ENCODE peak calls at places on chromosomes 11 and 22, in nine cellular contexts. R, T, F, O, J, M, A, W and N are unnamed samples.

GRCh38 chr22:45200862-45201511 is 37.3 kb downstream of the NUP50 start:
- DNase-seq in R (no peak), T (no peak), F (no peak), O (no peak), J (no peak), M (no peak), A (no peak), W (no peak), N (no peak)

GRCh38 chr11:82718307-82718706 is 15.4 kb downstream of the FAM181B start:
- DNase-seq in R (peak), T (no peak), F (peak), O (peak), J (no peak), M (no peak), A (no peak), W (no peak), N (no peak)

GRCh38 chr11:10930961-10931760 is 73.3 kb upstream of the ZBED5 start:
- DNase-seq in R (peak), T (peak), F (peak), O (peak), J (peak), M (peak), A (peak), W (peak), N (peak)

GRCh38 chr11:31443802-31444201 is 65.6 kb downstream of the IMMP1L start:
- DNase-seq in R (no peak), T (no peak), F (no peak), O (no peak), J (no peak), M (no peak), A (no peak), W (no peak), N (no peak)

GRCh38 chr11:970319-970871 is 44.7 kb downstream of the AP2A2 start:
- DNase-seq in R (no peak), T (no peak), F (no peak), O (no peak), J (no peak), M (no peak), A (no peak), W (no peak), N (no peak)

GRCh38 chr22:50190182-50190951 is 4.7 kb downstream of the TRABD start:
- DNase-seq in R (peak), T (peak), F (no peak), O (peak), J (peak), M (peak), A (peak), W (peak), N (peak)

GRCh38 chr11:96448225-96448624 is 58.4 kb downstream of the JRKL start:
- DNase-seq in R (no peak), T (no peak), F (no peak), O (no peak), J (no peak), M (no peak), A (no peak), W (no peak), N (no peak)

GRCh38 chr11:123798513-123799252 is 7.5 kb downstream of the OR6M1 start:
- DNase-seq in R (no peak), T (no peak), F (no peak), O (no peak), J (no peak), M (no peak), A (no peak), W (no peak), N (no peak)

GRCh38 chr11:1162498-1163311 is 5.0 kb downstream of the MUC5AC start:
- DNase-seq in R (no peak), T (no peak), F (no peak), O (no peak), J (no peak), M (no peak), A (peak), W (peak), N (peak)

GRCh38 chr11:57396744-57397143 is 6.3 kb upstream of the PRG2 start:
- DNase-seq in R (no peak), T (no peak), F (no peak), O (no peak), J (no peak), M (no peak), A (no peak), W (no peak), N (no peak)

GRCh38 chr22:50683086-50683993 is 10.7 kb downstream of the SHANK3 start:
- DNase-seq in R (no peak), T (no peak), F (no peak), O (no peak), J (no peak), M (peak), A (no peak), W (no peak), N (no peak)

GRCh38 chr11:73384871-73385692 is 8.9 kb downstream of the RELT start:
- DNase-seq in R (peak), T (no peak), F (no peak), O (peak), J (no peak), M (peak), A (no peak), W (no peak), N (no peak)

GRCh38 chr11:100841711-100842407 is 154.8 kb downstream of the ARHGAP42 start:
- DNase-seq in R (no peak), T (no peak), F (no peak), O (no peak), J (no peak), M (no peak), A (no peak), W (no peak), N (no peak)

GRCh38 chr22:27835446-27835845 is 33.9 kb upstream of the MN1 start:
- DNase-seq in R (no peak), T (no peak), F (no peak), O (no peak), J (no peak), M (no peak), A (peak), W (no peak), N (no peak)

GRCh38 chr11:130782361-130783221 is 133.7 kb downstream of the SNX19 start:
- DNase-seq in R (peak), T (no peak), F (peak), O (no peak), J (no peak), M (no peak), A (no peak), W (no peak), N (no peak)

GRCh38 chr11:80718611-80719291 is 1277.9 kb upstream of the TENM4 start:
- DNase-seq in R (no peak), T (no peak), F (no peak), O (no peak), J (no peak), M (no peak), A (no peak), W (no peak), N (no peak)

GRCh38 chr11:18105802-18106574 is at the start of gene SAAL1:
- DNase-seq in R (peak), T (peak), F (peak), O (peak), J (peak), M (peak), A (peak), W (peak), N (peak)

GRCh38 chr11:123473941-123474668 is 44.0 kb downstream of the GRAMD1B start:
- DNase-seq in R (peak), T (no peak), F (no peak), O (no peak), J (no peak), M (no peak), A (no peak), W (no peak), N (no peak)

GRCh38 chr22:46967445-46968358 is 205.3 kb downstream of the TBC1D22A start:
- DNase-seq in R (no peak), T (no peak), F (no peak), O (no peak), J (no peak), M (no peak), A (no peak), W (no peak), N (no peak)

GRCh38 chr22:33898121-33898520 is 22.2 kb downstream of the LARGE1 start:
- DNase-seq in R (no peak), T (no peak), F (no peak), O (no peak), J (no peak), M (no peak), A (no peak), W (no peak), N (no peak)

GRCh38 chr11:70251583-70252285 is 18.8 kb upstream of the PPFIA1 start:
- DNase-seq in R (no peak), T (no peak), F (no peak), O (no peak), J (no peak), M (no peak), A (no peak), W (no peak), N (no peak)

GRCh38 chr11:100932474-100933100 is 197.0 kb downstream of the PGR start:
- DNase-seq in R (peak), T (no peak), F (no peak), O (no peak), J (no peak), M (no peak), A (no peak), W (no peak), N (no peak)

GRCh38 chr22:26629988-26630761 is 8.4 kb downstream of the CRYBA4 start:
- DNase-seq in R (no peak), T (no peak), F (no peak), O (no peak), J (no peak), M (no peak), A (no peak), W (no peak), N (no peak)

GRCh38 chr11:26741036-26741435 is 19.2 kb upstream of the SLC5A12 start:
- DNase-seq in R (no peak), T (no peak), F (no peak), O (no peak), J (no peak), M (no peak), A (no peak), W (no peak), N (no peak)

GRCh38 chr11:95684170-95684569 is 105.4 kb downstream of the FAM76B start:
- DNase-seq in R (no peak), T (no peak), F (no peak), O (no peak), J (no peak), M (no peak), A (no peak), W (no peak), N (no peak)

GRCh38 chr11:76638267-76639197 is 32.0 kb downstream of the LRRC32 start:
- DNase-seq in R (no peak), T (no peak), F (no peak), O (no peak), J (peak), M (peak), A (no peak), W (no peak), N (no peak)

GRCh38 chr11:32312206-32312817 is 123.0 kb downstream of the WT1 start:
- DNase-seq in R (peak), T (no peak), F (no peak), O (no peak), J (no peak), M (no peak), A (no peak), W (no peak), N (no peak)

GRCh38 chr11:78465169-78465942 is 47.7 kb upstream of the GAB2 start:
- DNase-seq in R (no peak), T (no peak), F (no peak), O (no peak), J (no peak), M (peak), A (no peak), W (no peak), N (no peak)

GRCh38 chr11:73308003-73308962 is at the start of gene ARHGEF17:
- DNase-seq in R (peak), T (peak), F (peak), O (peak), J (peak), M (no peak), A (no peak), W (peak), N (peak)

GRCh38 chr11:69114811-69115523 is 40.8 kb upstream of the SMIM38 start:
- DNase-seq in R (no peak), T (peak), F (no peak), O (no peak), J (no peak), M (no peak), A (no peak), W (no peak), N (no peak)

GRCh38 chr11:123197711-123198110 is 2.7 kb upstream of the CLMP start:
- DNase-seq in R (no peak), T (no peak), F (no peak), O (no peak), J (no peak), M (no peak), A (no peak), W (no peak), N (no peak)

GRCh38 chr11:4092031-4092430 is 2.6 kb upstream of the RRM1 start:
- DNase-seq in R (no peak), T (no peak), F (no peak), O (no peak), J (no peak), M (no peak), A (no peak), W (no peak), N (no peak)

GRCh38 chr11:119615003-119615878 is 113.8 kb downstream of the NECTIN1 start:
- DNase-seq in R (peak), T (peak), F (peak), O (peak), J (no peak), M (no peak), A (no peak), W (no peak), N (no peak)

DNA sequence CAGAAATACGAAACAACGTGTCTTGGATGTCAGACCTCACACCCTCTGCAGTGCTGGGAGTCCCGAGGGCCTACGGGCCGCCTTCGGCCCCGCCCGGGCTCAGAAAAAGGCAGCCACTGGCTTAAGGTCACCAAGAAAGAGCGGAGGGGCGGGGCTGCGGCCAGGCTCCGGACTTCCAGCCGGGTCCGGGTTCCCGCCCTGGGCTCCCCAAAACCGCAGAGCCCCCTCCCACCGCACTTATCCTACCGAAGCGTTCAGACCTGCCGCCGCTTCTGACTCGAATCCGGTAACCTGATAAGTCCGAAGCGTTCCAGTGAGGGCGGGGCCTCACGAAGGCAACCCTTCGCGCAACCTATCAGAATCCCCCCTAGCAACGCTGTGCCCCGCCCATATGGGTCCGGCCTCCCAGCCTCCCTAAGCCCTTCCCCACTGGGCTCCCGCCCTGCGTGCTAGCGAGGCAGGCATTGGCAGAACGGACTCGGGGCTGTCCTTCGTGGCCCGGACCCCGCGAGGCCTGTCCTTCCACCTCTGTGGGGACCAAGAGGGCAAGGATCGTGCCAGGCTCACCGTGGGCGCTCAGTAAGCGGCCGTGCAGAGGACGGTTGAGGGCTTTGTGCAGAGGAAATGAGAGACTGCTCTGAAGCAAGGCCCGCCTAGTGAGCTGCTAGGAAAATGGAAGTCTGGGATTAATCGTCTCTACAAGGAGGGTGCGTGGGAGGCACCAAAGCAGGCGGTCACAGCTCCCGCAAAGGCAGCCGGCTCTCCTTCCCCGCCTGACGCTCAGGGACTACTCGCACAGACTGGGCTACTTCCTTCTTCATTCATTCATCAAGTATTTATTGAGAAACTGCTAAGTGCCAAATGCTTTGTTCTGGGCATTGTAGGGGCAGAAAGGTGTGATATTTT is at the start of gene NAGA:
- DNase-seq in R (peak), T (peak), F (peak), O (peak), J (peak), M (peak), A (peak), W (peak), N (peak)
- TF ChIP-seq POLR2A in R (peak), T (peak), F (peak), O (peak), J (peak), M (peak), A (peak), W (no peak), N (peak)

GRCh38 chr11:126467046-126467370 is 111.5 kb downstream of the ST3GAL4 start:
- DNase-seq in R (no peak), T (no peak), F (no peak), O (no peak), J (no peak), M (no peak), A (no peak), W (no peak), N (no peak)
- H3K27ac ChIP-seq in R (no peak), T (no peak), F (no peak), O (no peak), J (no peak), M (no peak), A (no peak), W (no peak), N (no peak)

GRCh38 chr11:67303132-67303988 is at the start of gene SSH3:
- DNase-seq in R (peak), T (peak), F (peak), O (peak), J (peak), M (peak), A (peak), W (peak), N (peak)
- TF ChIP-seq POLR2A in R (peak), T (peak), F (no peak), O (peak), J (peak), M (peak), A (no peak), W (peak), N (peak)

GRCh38 chr11:2268911-2269600 is 1.3 kb downstream of the ASCL2 start:
- DNase-seq in R (no peak), T (peak), F (peak), O (peak), J (no peak), M (peak), A (no peak), W (peak), N (peak)
- H3K27ac ChIP-seq in R (no peak), T (peak), F (no peak), O (no peak), J (no peak), M (peak), A (peak), W (peak), N (peak)

GRCh38 chr11:64233913-64234839 is at the start of gene VEGFB:
- DNase-seq in R (peak), T (peak), F (peak), O (peak), J (peak), M (peak), A (peak), W (no peak), N (peak)
- TF ChIP-seq POLR2A in R (no peak), T (peak), F (peak), O (peak), J (peak), M (peak), A (no peak), W (peak), N (peak)

GRCh38 chr11:35144811-35145210 is 5.8 kb downstream of the CD44 start:
- DNase-seq in R (no peak), T (no peak), F (no peak), O (no peak), J (no peak), M (no peak), A (no peak), W (no peak), N (no peak)

GRCh38 chr11:35147273-35147672 is 8.3 kb downstream of the CD44 start:
- DNase-seq in R (no peak), T (no peak), F (no peak), O (no peak), J (no peak), M (no peak), A (no peak), W (no peak), N (no peak)

GRCh38 chr11:35146711-35147110 is 7.7 kb downstream of the CD44 start:
- DNase-seq in R (no peak), T (no peak), F (no peak), O (no peak), J (no peak), M (no peak), A (no peak), W (no peak), N (no peak)

GRCh38 chr11:35145249-35145648 is 6.3 kb downstream of the CD44 start:
- DNase-seq in R (no peak), T (no peak), F (no peak), O (no peak), J (no peak), M (peak), A (peak), W (no peak), N (no peak)

DNA sequence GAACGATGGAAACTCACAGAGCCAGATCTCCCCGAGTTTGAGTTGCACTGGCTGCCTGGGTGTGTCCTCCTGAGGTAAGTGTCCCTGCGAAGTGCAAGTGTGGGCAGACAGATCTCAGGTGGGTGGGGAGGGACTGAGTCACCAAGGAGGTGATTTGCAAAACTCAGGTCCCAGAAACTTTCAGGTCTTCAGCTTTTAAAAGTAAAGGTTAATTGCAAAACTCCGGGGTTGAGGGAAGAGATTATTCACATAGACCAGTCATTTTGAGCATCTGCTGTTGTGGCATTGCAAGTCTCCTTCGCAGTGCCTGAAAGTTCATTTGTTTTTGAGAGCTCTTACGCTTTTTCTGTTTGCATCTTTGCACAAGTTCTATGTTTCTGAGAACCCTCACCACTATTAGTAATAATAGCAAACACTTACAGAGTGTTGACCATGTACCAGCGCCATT is 7.1 kb downstream of the CD44 start:
- DNase-seq in R (no peak), T (no peak), F (no peak), O (no peak), J (no peak), M (peak), A (no peak), W (no peak), N (no peak)
- H3K27ac ChIP-seq in R (no peak), T (no peak), F (no peak), O (no peak), J (no peak), M (peak), A (peak), W (peak), N (peak)

GRCh38 chr11:62573592-62574362 is at the start of gene EEF1G:
- DNase-seq in R (peak), T (peak), F (peak), O (peak), J (peak), M (peak), A (peak), W (peak), N (peak)
- TF ChIP-seq POLR2A in R (peak), T (peak), F (peak), O (peak), J (peak), M (peak), A (peak), W (peak), N (peak)

GRCh38 chr11:15157181-15157580 is 42.5 kb downstream of the INSC start:
- DNase-seq in R (no peak), T (no peak), F (no peak), O (no peak), J (no peak), M (no peak), A (no peak), W (no peak), N (no peak)
- H3K27ac ChIP-seq in R (no peak), T (no peak), F (no peak), O (no peak), J (no peak), M (no peak), A (no peak), W (no peak), N (no peak)